ENCODE peak calls at places on chromosome 13, in five cellular contexts. J, A, Z, M and E are unnamed samples.

GRCh38 chr13:106145997-106146864 is 389.2 kb downstream of the EFNB2 start:
- DNase-seq in Z (no peak), M (peak; percentile 72), J (no peak), A (no peak), E (no peak)

GRCh38 chr13:27408074-27408473 is 16.3 kb upstream of the GTF3A start:
- DNase-seq in J (no peak), A (no peak), M (no peak), Z (no peak), E (no peak)

GRCh38 chr13:113907637-113908617 is 44.1 kb upstream of the GAS6 start:
- DNase-seq in Z (peak; percentile 35), M (peak; percentile 34), J (peak; percentile 77), A (no peak), E (no peak)

GRCh38 chr13:105485061-105485460 is 1050.4 kb downstream of the EFNB2 start:
- DNase-seq in A (no peak), Z (no peak), M (no peak), J (no peak), E (no peak)

GRCh38 chr13:48233886-48234488 is 981 bp downstream of the ITM2B start:
- DNase-seq in J (peak; percentile 10), A (no peak), Z (no peak), M (no peak), E (no peak)

GRCh38 chr13:27578121-27579030 is 42.0 kb downstream of the LNX2 start:
- DNase-seq in A (no peak), Z (no peak), M (no peak), J (peak; percentile 37), E (no peak)

GRCh38 chr13:94454906-94455305 is 24.6 kb downstream of the DCT start:
- DNase-seq in A (no peak), M (no peak), Z (no peak), J (no peak), E (no peak)

GRCh38 chr13:49810825-49811526 is 18.5 kb upstream of the KPNA3 start:
- DNase-seq in Z (peak; percentile 39), A (no peak), M (no peak), J (no peak), E (no peak)

GRCh38 chr13:30615851-30616311 is 1.8 kb upstream of the USPL1 start:
- DNase-seq in A (peak; percentile 31), Z (no peak), M (no peak), J (no peak), E (no peak)

GRCh38 chr13:49098198-49098597 is 121.9 kb upstream of the MLNR start:
- DNase-seq in A (no peak), M (no peak), Z (peak; percentile 63), J (peak; percentile 86), E (no peak)

GRCh38 chr13:66586489-66586888 is 643.6 kb downstream of the PCDH9 start:
- DNase-seq in J (no peak), A (no peak), Z (no peak), M (no peak), E (no peak)

GRCh38 chr13:36054041-36054440 is 77.1 kb downstream of the DCLK1 start:
- DNase-seq in J (no peak), A (no peak), Z (no peak), M (no peak), E (no peak)

GRCh38 chr13:36062249-36062648 is 68.9 kb downstream of the DCLK1 start:
- DNase-seq in M (no peak), J (no peak), Z (no peak), A (no peak), E (no peak)

GRCh38 chr13:36057041-36057440 is 74.1 kb downstream of the DCLK1 start:
- DNase-seq in M (no peak), J (no peak), A (no peak), Z (no peak), E (no peak)

DNA sequence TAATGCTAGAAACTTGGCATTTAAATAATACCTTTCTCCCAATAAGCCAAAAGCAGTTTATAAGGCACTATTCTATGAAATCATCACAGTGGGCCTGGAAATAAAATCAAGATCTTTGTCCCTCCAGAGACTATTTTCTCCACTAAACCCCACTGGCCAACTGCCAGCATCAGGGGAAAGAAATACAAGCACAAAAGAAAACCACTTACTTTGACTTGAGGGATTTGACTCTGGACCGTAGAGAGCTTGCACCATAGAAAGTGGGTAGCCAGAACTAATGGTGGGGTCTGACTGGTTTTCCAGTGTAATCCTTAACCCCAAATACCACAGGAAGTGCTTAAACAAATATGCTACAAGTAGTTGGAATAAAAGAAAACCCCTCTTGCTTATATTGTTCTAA is 71.8 kb downstream of the DCLK1 start:
- DNase-seq in A (peak; percentile 42), J (no peak), Z (no peak), M (no peak), E (no peak)
- H3K4me3 ChIP-seq in A (no peak overlapping the region), J (no peak overlapping the region), Z (no peak overlapping the region), M (no peak overlapping the region), E (no peak overlapping the region)

GRCh38 chr13:103140001-103140671 is 73.9 kb upstream of the SLC10A2 start:
- DNase-seq in M (no peak), A (peak; percentile 63), J (no peak), Z (no peak), E (no peak)
- TF ChIP-seq CTCF in M (peak; percentile 42), A (peak; percentile 49), J (no peak), Z (peak; percentile 49), E (peak; percentile 89)

GRCh38 chr13:98171806-98172569 is 5.1 kb downstream of the RNF113B start:
- DNase-seq in A (peak; percentile 26), Z (no peak), M (no peak), J (no peak), E (no peak)

GRCh38 chr13:98174995-98175394 is 2.1 kb downstream of the RNF113B start:
- DNase-seq in A (no peak), J (no peak), Z (no peak), M (no peak), E (no peak)

GRCh38 chr13:98172570-98173405 is 4.3 kb downstream of the RNF113B start:
- DNase-seq in M (no peak), J (no peak), Z (no peak), A (no peak), E (no peak)

GRCh38 chr13:98174321-98174720 is 2.7 kb downstream of the RNF113B start:
- DNase-seq in J (no peak), M (no peak), A (no peak), Z (no peak), E (no peak)

GRCh38 chr13:98173431-98173921 is 3.6 kb downstream of the RNF113B start:
- DNase-seq in J (peak; percentile 98), A (peak; percentile 10), Z (peak; percentile 97), M (no peak), E (no peak)
- H3K4me3 ChIP-seq in J (peak overlapping the region; percentile 10), A (no peak overlapping the region), Z (no peak overlapping the region), M (no peak overlapping the region), E (no peak overlapping the region)

GRCh38 chr13:59771272-59771671 is 392.5 kb downstream of the DIAPH3 start:
- DNase-seq in J (no peak), Z (no peak), A (no peak), M (no peak), E (no peak)
- TF ChIP-seq CTCF in J (peak; percentile 61), Z (peak; percentile 55), A (no peak), M (no peak), E (peak; percentile 34)

GRCh38 chr13:62432906-62433305 is 1017.3 kb upstream of the PCDH20 start:
- DNase-seq in M (no peak), Z (no peak), J (no peak), A (no peak), E (no peak)

GRCh38 chr13:62431852-62432251 is 1016.2 kb upstream of the PCDH20 start:
- DNase-seq in A (no peak), J (no peak), M (no peak), Z (no peak), E (no peak)

GRCh38 chr13:62433660-62434059 is 1018.0 kb upstream of the PCDH20 start:
- DNase-seq in M (no peak), J (no peak), Z (no peak), A (no peak), E (no peak)

DNA sequence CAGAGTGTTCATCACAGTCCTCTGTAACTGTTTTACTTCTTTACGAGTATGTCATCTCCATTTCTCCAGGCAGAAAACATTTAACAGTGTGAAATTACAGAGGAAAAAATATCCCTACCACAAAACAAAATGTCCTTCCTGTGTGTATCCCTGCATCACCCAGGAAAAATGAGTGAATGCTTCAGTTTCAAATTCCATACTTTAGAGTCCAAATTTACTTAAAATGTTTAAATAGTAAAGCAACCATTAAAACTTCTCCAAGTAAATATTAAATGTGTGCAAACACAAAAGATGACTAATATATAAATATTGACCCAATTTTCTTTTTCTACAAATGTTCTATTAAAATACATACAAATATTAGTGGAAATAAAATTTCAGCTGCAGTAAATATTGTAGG is 1016.6 kb upstream of the PCDH20 start:
- DNase-seq in Z (no peak), A (no peak), J (no peak), M (no peak), E (no peak)
- H3K4me3 ChIP-seq in Z (no peak overlapping the region), A (no peak overlapping the region), J (no peak overlapping the region), M (no peak overlapping the region), E (no peak overlapping the region)

DNA sequence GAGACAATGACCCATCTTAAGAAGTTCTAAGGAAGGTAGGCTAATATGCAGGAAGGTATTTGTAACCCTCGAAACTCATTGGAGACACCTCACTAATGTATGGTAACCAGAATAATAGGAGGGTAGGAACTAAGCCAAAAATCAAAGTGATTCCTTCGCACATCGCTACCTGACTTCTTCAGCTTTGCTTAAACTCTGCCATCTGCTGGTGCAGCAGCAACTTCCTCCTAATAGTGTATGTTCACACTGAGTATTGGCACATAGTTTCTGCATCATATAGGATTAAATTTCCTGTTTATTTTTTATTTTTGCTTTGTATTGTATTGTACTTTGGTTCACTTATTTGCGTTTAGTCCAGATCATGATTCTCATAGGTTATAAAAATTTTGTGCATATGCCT is 676.2 kb downstream of the GPC5 start:
- DNase-seq in A (no peak), J (no peak), M (no peak), Z (no peak), E (no peak)
- TF ChIP-seq CTCF in A (no peak), J (no peak), M (no peak), Z (peak; percentile 65), E (peak; percentile 14)

GRCh38 chr13:22369840-22370239 is 699.0 kb downstream of the FGF9 start:
- DNase-seq in J (no peak), M (no peak), A (no peak), Z (no peak), E (no peak)

GRCh38 chr13:22372261-22372660 is 701.4 kb downstream of the FGF9 start:
- DNase-seq in M (no peak), Z (no peak), J (no peak), A (no peak), E (no peak)

GRCh38 chr13:22369090-22369489 is 698.2 kb downstream of the FGF9 start:
- DNase-seq in M (no peak), Z (no peak), J (no peak), A (no peak), E (no peak)
- H3K4me3 ChIP-seq in M (no peak overlapping the region), Z (no peak overlapping the region), J (no peak overlapping the region), A (no peak overlapping the region), E (no peak overlapping the region)